ENCODE peak calls at places on chromosomes 5 and 9, in ten cellular contexts. K, U, T, W, R, N, E, D, O and S are unnamed samples.

GRCh38 chr5:31196309-31196708 is 2.8 kb downstream of the CDH6 start:
- DNase-seq in K (no peak), U (no peak), T (no peak), W (no peak), R (peak), N (no peak), E (no peak), D (no peak), O (no peak), S (peak)

GRCh38 chr9:88414298-88414697 is 26.1 kb downstream of the SPIN1 start:
- DNase-seq in K (no peak), U (no peak), T (no peak), W (no peak), R (no peak), N (no peak), E (no peak), D (no peak), O (no peak), S (no peak)

GRCh38 chr9:128349125-128349524 is 8.8 kb downstream of the SLC27A4 start:
- DNase-seq in K (no peak), U (no peak), T (no peak), W (no peak), R (no peak), N (no peak), E (no peak), D (no peak), O (no peak), S (no peak)

GRCh38 chr5:159884917-159885620 is 31.2 kb upstream of the ADRA1B start:
- DNase-seq in K (no peak), U (no peak), T (no peak), W (no peak), R (no peak), N (no peak), E (no peak), D (no peak), O (no peak), S (no peak)

GRCh38 chr5:6574111-6574510 is 58.7 kb downstream of the NSUN2 start:
- DNase-seq in K (no peak), U (no peak), T (no peak), W (no peak), R (no peak), N (no peak), E (no peak), D (no peak), O (no peak), S (no peak)

GRCh38 chr5:103703617-103704016 is 141.0 kb upstream of the NUDT12 start:
- DNase-seq in K (no peak), U (no peak), T (no peak), W (no peak), R (peak), N (no peak), E (no peak), D (no peak), O (no peak), S (no peak)

GRCh38 chr5:56522972-56523371 is 289.8 kb upstream of the ANKRD55 start:
- DNase-seq in K (no peak), U (no peak), T (no peak), W (no peak), R (no peak), N (peak), E (no peak), D (no peak), O (no peak), S (no peak)

GRCh38 chr5:95644351-95645042 is 2.1 kb upstream of the RFESD start:
- DNase-seq in K (peak), U (no peak), T (peak), W (no peak), R (peak), N (no peak), E (peak), D (no peak), O (no peak), S (peak)

GRCh38 chr9:117305454-117305853 is 109.4 kb downstream of the ASTN2 start:
- DNase-seq in K (no peak), U (no peak), T (no peak), W (no peak), R (no peak), N (no peak), E (no peak), D (no peak), O (no peak), S (no peak)

GRCh38 chr5:127228540-127229184 is 61.9 kb upstream of the MEGF10 start:
- DNase-seq in K (no peak), U (no peak), T (peak), W (no peak), R (no peak), N (no peak), E (no peak), D (no peak), O (no peak), S (no peak)

GRCh38 chr9:74760031-74760700 is 127.6 kb downstream of the TRPM6 start:
- DNase-seq in K (no peak), U (no peak), T (no peak), W (no peak), R (no peak), N (no peak), E (no peak), D (no peak), O (no peak), S (no peak)

GRCh38 chr5:159199780-159200179 is 9.6 kb downstream of the RNF145 start:
- DNase-seq in K (no peak), U (no peak), T (no peak), W (no peak), R (no peak), N (no peak), E (no peak), D (no peak), O (no peak), S (no peak)

GRCh38 chr5:34998058-34998789 is 49.5 kb downstream of the AGXT2 start:
- DNase-seq in K (no peak), U (no peak), T (no peak), W (no peak), R (no peak), N (no peak), E (no peak), D (no peak), O (no peak), S (no peak)

GRCh38 chr5:169893586-169893985 is 86.7 kb downstream of the INSYN2B start:
- DNase-seq in K (no peak), U (no peak), T (no peak), W (no peak), R (no peak), N (no peak), E (no peak), D (no peak), O (no peak), S (no peak)

GRCh38 chr5:174892742-174893141 is 168.4 kb downstream of the MSX2 start:
- DNase-seq in K (no peak), U (no peak), T (no peak), W (no peak), R (no peak), N (no peak), E (no peak), D (no peak), O (no peak), S (no peak)

GRCh38 chr5:8060235-8061139 is 191.5 kb downstream of the MTRR start:
- DNase-seq in K (no peak), U (no peak), T (no peak), W (no peak), R (no peak), N (no peak), E (no peak), D (no peak), O (no peak), S (no peak)

GRCh38 chr5:149341846-149342245 is 3.5 kb upstream of the GRPEL2 start:
- DNase-seq in K (no peak), U (no peak), T (no peak), W (no peak), R (no peak), N (no peak), E (no peak), D (no peak), O (no peak), S (no peak)

GRCh38 chr5:132500931-132501628 is 10.5 kb upstream of the IRF1 start:
- DNase-seq in K (peak), U (peak), T (peak), W (peak), R (peak), N (peak), E (peak), D (no peak), O (peak), S (peak)

GRCh38 chr5:175328176-175328575 is 115.8 kb downstream of the DRD1 start:
- DNase-seq in K (no peak), U (no peak), T (no peak), W (no peak), R (no peak), N (no peak), E (no peak), D (no peak), O (no peak), S (no peak)

GRCh38 chr5:98453309-98453708 is 320.2 kb upstream of the RGMB start:
- DNase-seq in K (no peak), U (no peak), T (no peak), W (no peak), R (no peak), N (no peak), E (no peak), D (no peak), O (no peak), S (no peak)

GRCh38 chr5:178399723-178400115 is 167.1 kb upstream of the PHYKPL start:
- DNase-seq in K (no peak), U (no peak), T (no peak), W (no peak), R (no peak), N (no peak), E (no peak), D (no peak), O (no peak), S (no peak)

GRCh38 chr5:96256795-96257470 is 176.1 kb downstream of the PCSK1 start:
- DNase-seq in K (no peak), U (no peak), T (no peak), W (no peak), R (peak), N (peak), E (no peak), D (no peak), O (no peak), S (no peak)

GRCh38 chr9:106716820-106717219 is 146.1 kb upstream of the ZNF462 start:
- DNase-seq in K (no peak), U (no peak), T (no peak), W (no peak), R (no peak), N (no peak), E (no peak), D (no peak), O (no peak), S (no peak)

GRCh38 chr5:171365351-171365750 is 22.3 kb upstream of the NPM1 start:
- DNase-seq in K (no peak), U (no peak), T (no peak), W (no peak), R (no peak), N (no peak), E (no peak), D (no peak), O (no peak), S (no peak)

GRCh38 chr9:20621553-20622329 is 558 bp downstream of the MLLT3 start:
- DNase-seq in K (peak), U (peak), T (peak), W (peak), R (peak), N (peak), E (peak), D (no peak), O (peak), S (peak)

GRCh38 chr9:137105814-137106661 is 8.5 kb downstream of the DPP7 start:
- DNase-seq in K (no peak), U (no peak), T (no peak), W (no peak), R (no peak), N (no peak), E (no peak), D (no peak), O (no peak), S (no peak)

GRCh38 chr5:52580921-52581320 is 206.8 kb upstream of the ITGA1 start:
- DNase-seq in K (no peak), U (no peak), T (no peak), W (no peak), R (no peak), N (no peak), E (no peak), D (no peak), O (no peak), S (no peak)

GRCh38 chr9:112705773-112706427 is 12.0 kb downstream of the INIP start:
- DNase-seq in K (no peak), U (no peak), T (no peak), W (no peak), R (no peak), N (no peak), E (peak), D (no peak), O (no peak), S (no peak)

GRCh38 chr5:56615750-56616149 is 199.6 kb upstream of the MAP3K1 start:
- DNase-seq in K (no peak), U (no peak), T (no peak), W (no peak), R (no peak), N (no peak), E (no peak), D (no peak), O (no peak), S (no peak)